ENCODE peak calls at places on chromosomes 13 and 19, in six cellular contexts. K is frontal cortex, V is spleen, S is DND-41, Z is cardiac septum, B is NCI-H226. H is an unnamed sample.

GRCh38 chr13:41601718-41602445 is 144.5 kb downstream of the RGCC start:
- DNase-seq in K (no peak), V (no peak), S (no peak), Z (no peak), B (no peak), H (no peak)

GRCh38 chr19:3153286-3154230 is 17.7 kb downstream of the GNA15 start:
- DNase-seq in K (no peak), V (no peak), S (no peak), Z (no peak), B (no peak), H (no peak)

GRCh38 chr13:113049521-113049941 is 56.1 kb upstream of the F7 start:
- DNase-seq in K (no peak), V (peak; percentile 66), S (no peak), Z (no peak), B (no peak), H (peak; percentile 94)

GRCh38 chr13:77289844-77290243 is 37.0 kb downstream of the MYCBP2 start:
- DNase-seq in K (no peak), V (no peak), S (no peak), Z (no peak), B (no peak), H (no peak)

GRCh38 chr19:42175952-42176648 is 41.4 kb downstream of the DEDD2 start:
- DNase-seq in K (no peak), V (no peak), S (no peak), Z (no peak), B (no peak), H (no peak)

GRCh38 chr13:114142640-114143490 is 10.4 kb upstream of the RASA3 start:
- DNase-seq in K (no peak), V (peak; percentile 92), S (peak; percentile 86), Z (no peak), B (no peak), H (no peak)

GRCh38 chr19:36604656-36605100 is 435 bp upstream of the ZNF382 start:
- DNase-seq in K (peak; percentile 61), V (peak; percentile 93), S (peak; percentile 89), Z (peak; percentile 88), B (peak; percentile 27), H (peak; percentile 45)

GRCh38 chr13:77902319-77902963 is 16.2 kb downstream of the EDNRB start:
- DNase-seq in K (no peak), V (no peak), S (no peak), Z (no peak), B (no peak), H (no peak)

GRCh38 chr19:35715355-35715809 is 2.4 kb upstream of the KMT2B start:
- DNase-seq in K (no peak), V (peak; percentile 83), S (no peak), Z (no peak), B (no peak), H (no peak)

GRCh38 chr19:8569066-8569761 is 8.0 kb downstream of the MYO1F start:
- DNase-seq in K (no peak), V (peak; percentile 89), S (peak; percentile 85), Z (peak; percentile 89), B (peak; percentile 85), H (peak; percentile 37)

GRCh38 chr13:99203601-99204579 is 3.2 kb downstream of the UBAC2 start:
- DNase-seq in K (no peak), V (no peak), S (no peak), Z (no peak), B (no peak), H (no peak)

GRCh38 chr19:19652482-19653295 is 9.2 kb upstream of the GMIP start:
- DNase-seq in K (no peak), V (no peak), S (no peak), Z (no peak), B (no peak), H (no peak)

GRCh38 chr19:51552996-51553725 is 17.9 kb upstream of the ZNF175 start:
- DNase-seq in K (peak; percentile 10), V (no peak), S (peak; percentile 66), Z (no peak), B (peak; percentile 52), H (no peak)

GRCh38 chr13:80341771-80342271 is 895 bp upstream of the SPRY2 start:
- DNase-seq in K (peak; percentile 50), V (peak; percentile 77), S (peak; percentile 21), Z (peak; percentile 83), B (peak; percentile 51), H (peak; percentile 61)

GRCh38 chr19:1213391-1214286 is 8.1 kb downstream of the STK11 start:
- DNase-seq in K (no peak), V (peak; percentile 89), S (no peak), Z (no peak), B (peak; percentile 53), H (peak; percentile 56)

GRCh38 chr19:50414850-50415660 is 3.7 kb upstream of the SPIB start:
- DNase-seq in K (peak; percentile 81), V (peak; percentile 96), S (peak; percentile 42), Z (peak; percentile 89), B (no peak), H (peak; percentile 2)

GRCh38 chr19:43809762-43810696 is 7.8 kb upstream of the LYPD5 start:
- DNase-seq in K (no peak), V (no peak), S (no peak), Z (no peak), B (peak; percentile 33), H (no peak)

GRCh38 chr19:46391296-46392251 is 21.8 kb downstream of the CCDC8 start:
- DNase-seq in K (no peak), V (peak; percentile 63), S (no peak), Z (no peak), B (no peak), H (no peak)

GRCh38 chr13:109677206-109677605 is 109.2 kb downstream of the IRS2 start:
- DNase-seq in K (no peak), V (no peak), S (no peak), Z (no peak), B (no peak), H (no peak)

GRCh38 chr13:21061077-21061945 is at the start of gene LATS2:
- DNase-seq in K (peak; percentile 95), V (peak; percentile 98), S (no peak), Z (peak; percentile 99), B (peak; percentile 86), H (peak; percentile 68)

GRCh38 chr19:32041681-32042292 is 303.6 kb upstream of the ZNF507 start:
- DNase-seq in K (peak; percentile 7), V (no peak), S (peak; percentile 7), Z (no peak), B (no peak), H (no peak)

GRCh38 chr13:97160421-97160820 is 61.7 kb upstream of the MBNL2 start:
- DNase-seq in K (no peak), V (no peak), S (no peak), Z (no peak), B (no peak), H (no peak)

GRCh38 chr19:49999371-50000010 is 25.7 kb downstream of the VRK3 start:
- DNase-seq in K (no peak), V (no peak), S (no peak), Z (no peak), B (no peak), H (no peak)

GRCh38 chr13:23934481-23934880 is 37.2 kb upstream of the C1QTNF9B start:
- DNase-seq in K (no peak), V (no peak), S (no peak), Z (no peak), B (no peak), H (no peak)

GRCh38 chr13:30331331-30331771 is 24.0 kb upstream of the KATNAL1 start:
- DNase-seq in K (no peak), V (no peak), S (no peak), Z (no peak), B (no peak), H (no peak)

GRCh38 chr19:15374796-15375440 is 4.7 kb downstream of the AKAP8 start:
- DNase-seq in K (no peak), V (peak; percentile 85), S (no peak), Z (no peak), B (no peak), H (no peak)

H was measured in C1 segment of cervical spinal cord.